ENCODE peak calls at places on chromosomes 11 and 22, in four cellular contexts. V, X, E and T are unnamed samples.

GRCh38 chr11:122751298-122752070 is 86.8 kb upstream of the CRTAM start:
- DNase-seq in V (no peak), X (no peak), E (no peak), T (no peak)

GRCh38 chr22:22897036-22897435 is 9.4 kb downstream of the IGLL5 start:
- DNase-seq in V (peak), X (no peak), E (no peak), T (no peak)

GRCh38 chr22:42151924-42152635 is 21.5 kb upstream of the CYP2D6 start:
- DNase-seq in V (peak), X (no peak), E (no peak), T (peak)

GRCh38 chr22:44353063-44353440 is 40.3 kb upstream of the SHISAL1 start:
- DNase-seq in V (no peak), X (no peak), E (no peak), T (no peak)

GRCh38 chr11:35089724-35090505 is 49.1 kb upstream of the CD44 start:
- DNase-seq in V (no peak), X (peak), E (no peak), T (no peak)

GRCh38 chr11:83827520-83827919 is 541.4 kb upstream of the CCDC90B start:
- DNase-seq in V (no peak), X (no peak), E (no peak), T (no peak)

GRCh38 chr22:31344369-31345330 is 1.5 kb downstream of the PATZ1 start:
- DNase-seq in V (no peak), X (no peak), E (no peak), T (peak)

GRCh38 chr11:75499423-75500305 is 26.1 kb downstream of the GDPD5 start:
- DNase-seq in V (peak), X (no peak), E (no peak), T (no peak)

GRCh38 chr11:22169833-22170232 is 23.1 kb upstream of the ANO5 start:
- DNase-seq in V (no peak), X (no peak), E (peak), T (no peak)

GRCh38 chr11:36195496-36196346 is 93.5 kb downstream of the COMMD9 start:
- DNase-seq in V (no peak), X (no peak), E (no peak), T (no peak)

GRCh38 chr22:37242395-37242918 is 1.6 kb downstream of the RAC2 start:
- DNase-seq in V (peak), X (peak), E (no peak), T (no peak)

GRCh38 chr11:123754101-123754568 is at the start of gene OR6X1:
- DNase-seq in V (no peak), X (no peak), E (no peak), T (no peak)

GRCh38 chr22:28514314-28514713 is 165.3 kb downstream of the TTC28 start:
- DNase-seq in V (no peak), X (no peak), E (no peak), T (no peak)

GRCh38 chr11:24226606-24227005 is 270.2 kb upstream of the LUZP2 start:
- DNase-seq in V (no peak), X (no peak), E (peak), T (no peak)

GRCh38 chr11:66637557-66638176 is 836 bp upstream of the RBM4 start:
- DNase-seq in V (peak), X (no peak), E (no peak), T (no peak)

GRCh38 chr11:127000291-127000968 is at the start of gene KIRREL3:
- DNase-seq in V (no peak), X (no peak), E (no peak), T (peak)

GRCh38 chr22:32322986-32323385 is 34.7 kb upstream of the RFPL3 start:
- DNase-seq in V (no peak), X (no peak), E (no peak), T (no peak)

GRCh38 chr22:36383110-36383581 is 4.6 kb downstream of the MYH9 start:
- DNase-seq in V (peak), X (peak), E (no peak), T (no peak)

GRCh38 chr11:84714316-84714780 is 912.8 kb downstream of the DLG2 start:
- DNase-seq in V (peak), X (no peak), E (peak), T (peak)

GRCh38 chr11:125062931-125063428 is at the start of gene SLC37A2:
- DNase-seq in V (no peak), X (peak), E (peak), T (peak)

GRCh38 chr11:80632691-80633090 is 1191.9 kb upstream of the TENM4 start:
- DNase-seq in V (no peak), X (no peak), E (no peak), T (no peak)

GRCh38 chr11:59611570-59612565 is 3.7 kb downstream of the OSBP start:
- DNase-seq in V (no peak), X (no peak), E (peak), T (no peak)

GRCh38 chr22:33861216-33861875 is 58.9 kb downstream of the LARGE1 start:
- DNase-seq in V (no peak), X (no peak), E (no peak), T (no peak)

GRCh38 chr11:83573097-83573496 is 286.9 kb upstream of the CCDC90B start:
- DNase-seq in V (no peak), X (no peak), E (no peak), T (no peak)

GRCh38 chr11:83124631-83125424 is 32.1 kb upstream of the PCF11 start:
- DNase-seq in V (no peak), X (no peak), E (no peak), T (no peak)

GRCh38 chr11:65501530-65502273 is 2.9 kb downstream of the MALAT1 start:
- DNase-seq in V (no peak), X (no peak), E (no peak), T (no peak)

GRCh38 chr11:44963071-44963575 is 12.4 kb upstream of the TP53I11 start:
- DNase-seq in V (no peak), X (no peak), E (no peak), T (no peak)

GRCh38 chr11:76023408-76024068 is 182.8 kb downstream of the WNT11 start:
- DNase-seq in V (peak), X (no peak), E (no peak), T (no peak)

DNA sequence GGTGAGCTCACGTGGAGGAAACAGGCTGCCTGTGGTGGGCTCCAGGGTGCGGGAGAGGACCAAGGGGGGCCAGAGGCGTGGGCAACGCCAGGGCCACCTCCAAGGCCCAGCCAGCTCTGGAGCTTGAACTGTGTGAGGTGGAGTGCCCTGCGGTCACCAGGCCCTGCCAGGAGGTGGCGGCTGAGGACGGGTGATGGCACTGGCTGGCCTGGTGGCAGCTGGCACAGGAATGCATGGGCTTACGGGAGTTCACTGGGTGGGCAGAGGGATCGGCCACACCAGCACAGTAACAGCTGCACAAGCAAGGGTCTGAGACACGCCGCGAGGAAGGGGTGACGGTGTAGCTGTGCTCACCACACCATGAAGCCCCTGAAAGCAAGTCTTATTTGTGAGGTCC is 15.8 kb downstream of the TOLLIP start:
- DNase-seq in V (no peak), X (no peak), E (no peak), T (no peak)
- TF ChIP-seq TCF7 in V (no peak), X (no peak), E (no peak), T (no peak)

GRCh38 chr11:14764213-14764898 is 120.8 kb downstream of the PDE3B start:
- DNase-seq in V (no peak), X (no peak), E (no peak), T (no peak)
- TF ChIP-seq TCF7 in V (no peak), X (no peak), E (no peak), T (no peak)

DNA sequence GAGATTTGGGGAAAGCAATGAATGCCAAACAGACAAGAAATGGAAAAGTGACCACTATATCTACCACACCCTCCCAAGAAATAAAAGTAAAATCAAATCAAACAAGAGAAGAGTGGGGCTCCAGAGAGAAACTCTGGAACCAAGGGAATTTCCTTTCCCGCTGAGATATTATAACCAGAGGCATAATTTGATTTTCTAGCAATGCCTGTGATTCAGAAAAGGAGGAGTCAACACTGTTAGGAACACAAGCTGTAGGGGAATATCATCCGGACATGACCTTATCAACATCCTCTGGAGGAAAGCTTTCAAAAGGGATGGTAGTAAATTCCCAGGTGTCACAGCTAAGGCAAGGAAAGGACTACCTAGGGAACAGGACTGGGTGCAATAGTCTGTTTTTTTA is 29.6 kb upstream of the LRRC55 start:
- DNase-seq in V (no peak), X (no peak), E (no peak), T (no peak)
- TF ChIP-seq TCF7 in V (no peak), X (no peak), E (no peak), T (no peak)

DNA sequence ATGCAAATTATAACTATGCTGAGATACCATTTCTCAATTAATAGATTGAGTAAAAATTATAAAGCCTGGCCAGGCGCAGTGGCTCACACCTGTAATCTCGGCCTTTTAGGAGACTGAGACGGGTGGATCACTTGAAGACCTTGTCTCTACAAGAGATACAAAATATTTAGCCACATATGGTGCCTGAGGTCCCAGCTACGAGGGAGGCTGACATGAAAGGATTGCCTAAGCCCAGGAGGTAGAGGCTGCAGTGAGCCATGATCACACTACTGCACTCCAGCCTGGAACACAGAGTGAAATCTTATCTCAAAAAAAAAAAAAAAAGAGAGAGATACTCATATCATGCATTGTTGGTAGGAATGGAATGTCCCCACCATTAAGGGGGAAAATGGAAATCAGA is 142.4 kb downstream of the RCN1 start:
- DNase-seq in V (no peak), X (no peak), E (no peak), T (no peak)
- TF ChIP-seq TCF7 in V (no peak), X (no peak), E (no peak), T (no peak)

GRCh38 chr22:48876951-48877350 is 950.7 kb downstream of the BRD1 start:
- DNase-seq in V (no peak), X (no peak), E (no peak), T (no peak)
- TF ChIP-seq TCF7 in V (no peak), X (no peak), E (no peak), T (no peak)